ENCODE peak calls at places on chromosomes 4 and X, in nine cellular contexts. B is stimulated activated CD4-positive, alpha-beta T cell treated with anti-CD3 and anti-CD28 coated beads, Interleukin-1b, Interleukin-23, amount 100 ng/mL, for 1 hour; E is activated CD4-positive, alpha-beta T cell treated with anti-CD3 and anti-CD28 coated beads for 1 hour; H is progenitor cell of endocrine pancreas; N is astrocyte of the spinal cord; G is endothelial cell; F is dorsolateral prefrontal cortex; X is K562; U is transverse colon. R is an unnamed sample.

GRCh38 chr4:53066155-53066554 is 204.0 kb downstream of the RASL11B start:
- DNase-seq in B (no peak), E (no peak), H (no peak), N (no peak), G (no peak), F (no peak), X (no peak), U (no peak), R (no peak)

GRCh38 chr4:59161249-59161648 is 2038.9 kb upstream of the ADGRL3 start:
- DNase-seq in B (no peak), E (no peak), H (no peak), N (no peak), G (no peak), F (no peak), X (no peak), U (no peak), R (no peak)

GRCh38 chrX:135625995-135626394 is 87.4 kb upstream of the CT45A1 start:
- DNase-seq in B (no peak), E (no peak), H (no peak), N (no peak), G (peak; percentile 38), F (no peak), X (peak; percentile 9), U (no peak), R (no peak)

GRCh38 chr4:121156822-121157769 is 7.0 kb downstream of the TNIP3 start:
- DNase-seq in B (no peak), E (no peak), H (peak; percentile 25), N (no peak), G (peak; percentile 67), F (no peak), X (no peak), U (peak; percentile 39), R (no peak)

GRCh38 chr4:153785830-153786721 is 2.8 kb downstream of the SFRP2 start:
- DNase-seq in B (no peak), E (no peak), H (no peak), N (peak; percentile 49), G (no peak), F (no peak), X (no peak), U (no peak), R (no peak)

GRCh38 chrX:23127586-23127985 is 127.8 kb downstream of the DDX53 start:
- DNase-seq in B (no peak), E (no peak), H (no peak), N (no peak), G (no peak), F (no peak), X (no peak), U (no peak), R (no peak)

GRCh38 chrX:74449322-74449936 is 28.1 kb downstream of the SLC16A2 start:
- DNase-seq in B (no peak), E (peak; percentile 9), H (no peak), N (peak; percentile 78), G (no peak), F (no peak), X (no peak), U (no peak), R (peak; percentile 34)

GRCh38 chr4:176002007-176002623 is 63.5 kb upstream of the WDR17 start:
- DNase-seq in B (no peak), E (no peak), H (peak; percentile 53), N (no peak), G (peak; percentile 47), F (peak; percentile 35), X (no peak), U (peak; percentile 29), R (no peak)

GRCh38 chrX:17471121-17471520 is 96.1 kb downstream of the NHS start:
- DNase-seq in B (no peak), E (no peak), H (no peak), N (peak; percentile 10), G (no peak), F (no peak), X (no peak), U (no peak), R (no peak)

GRCh38 chrX:25034889-25035288 is 19.1 kb upstream of the ARX start:
- DNase-seq in B (no peak), E (no peak), H (no peak), N (no peak), G (no peak), F (no peak), X (no peak), U (no peak), R (no peak)

GRCh38 chrX:140467211-140467610 is 37.7 kb downstream of the SOX3 start:
- DNase-seq in B (no peak), E (no peak), H (no peak), N (peak; percentile 54), G (no peak), F (no peak), X (no peak), U (no peak), R (no peak)

GRCh38 chr4:35939746-35940145 is 304.6 kb downstream of the ARAP2 start:
- DNase-seq in B (no peak), E (no peak), H (no peak), N (no peak), G (no peak), F (no peak), X (no peak), U (no peak), R (no peak)

GRCh38 chr4:54165438-54165837 is 63.7 kb upstream of the PDGFRA start:
- DNase-seq in B (no peak), E (no peak), H (no peak), N (peak; percentile 93), G (no peak), F (no peak), X (no peak), U (no peak), R (no peak)

GRCh38 chrX:20267924-20268701 is 1.4 kb upstream of the RPS6KA3 start:
- DNase-seq in B (no peak), E (peak; percentile 7), H (peak; percentile 11), N (peak; percentile 25), G (peak; percentile 21), F (peak; percentile 36), X (peak; percentile 8), U (peak; percentile 40), R (peak; percentile 9)

GRCh38 chr4:127995776-127996175 is 30.6 kb downstream of the ABHD18 start:
- DNase-seq in B (no peak), E (no peak), H (no peak), N (peak; percentile 34), G (no peak), F (no peak), X (no peak), U (no peak), R (no peak)

GRCh38 chr4:56286763-56287162 is 100.5 kb downstream of the AASDH start:
- DNase-seq in B (no peak), E (no peak), H (no peak), N (no peak), G (no peak), F (no peak), X (no peak), U (no peak), R (no peak)

GRCh38 chrX:22338740-22339139 is 66.0 kb downstream of the CBLL2 start:
- DNase-seq in B (no peak), E (no peak), H (no peak), N (peak; percentile 13), G (no peak), F (no peak), X (no peak), U (no peak), R (no peak)

GRCh38 chrX:14028473-14028872 is 1.2 kb downstream of the GEMIN8 start:
- DNase-seq in B (no peak), E (no peak), H (no peak), N (no peak), G (no peak), F (no peak), X (no peak), U (no peak), R (no peak)